ENCODE peak calls at places on chromosomes 1 and 21, in five cellular contexts. L is GM23338, O is GM23248, Y is SK-N-SH, Z is HCT116. Q is an unnamed sample.

GRCh38 chr1:156177918-156178654 is 15.8 kb upstream of the SLC25A44 start:
- DNase-seq in L (no peak), O (no peak), Y (no peak), Z (no peak), Q (no peak)

GRCh38 chr1:31855038-31855845 is 39.4 kb upstream of the SPOCD1 start:
- DNase-seq in L (no peak), O (peak), Y (no peak), Z (no peak), Q (no peak)

GRCh38 chr1:26409191-26409751 is 1.3 kb upstream of the LIN28A start:
- DNase-seq in L (peak), O (no peak), Y (peak), Z (no peak), Q (peak)

GRCh38 chr1:30600706-30601105 is 122.7 kb downstream of the MATN1 start:
- DNase-seq in L (no peak), O (no peak), Y (no peak), Z (no peak), Q (no peak)

GRCh38 chr21:16534408-16535099 is 804.8 kb downstream of the USP25 start:
- DNase-seq in L (no peak), O (peak), Y (peak), Z (no peak), Q (no peak)

GRCh38 chr1:85343612-85344255 is 67.3 kb upstream of the BCL10 start:
- DNase-seq in L (peak), O (peak), Y (no peak), Z (no peak), Q (no peak)

GRCh38 chr1:117215733-117216462 is 5.2 kb upstream of the VTCN1 start:
- DNase-seq in L (no peak), O (no peak), Y (no peak), Z (no peak), Q (no peak)

GRCh38 chr1:199292873-199293272 is 654.0 kb downstream of the PTPRC start:
- DNase-seq in L (no peak), O (no peak), Y (peak), Z (no peak), Q (no peak)

DNA sequence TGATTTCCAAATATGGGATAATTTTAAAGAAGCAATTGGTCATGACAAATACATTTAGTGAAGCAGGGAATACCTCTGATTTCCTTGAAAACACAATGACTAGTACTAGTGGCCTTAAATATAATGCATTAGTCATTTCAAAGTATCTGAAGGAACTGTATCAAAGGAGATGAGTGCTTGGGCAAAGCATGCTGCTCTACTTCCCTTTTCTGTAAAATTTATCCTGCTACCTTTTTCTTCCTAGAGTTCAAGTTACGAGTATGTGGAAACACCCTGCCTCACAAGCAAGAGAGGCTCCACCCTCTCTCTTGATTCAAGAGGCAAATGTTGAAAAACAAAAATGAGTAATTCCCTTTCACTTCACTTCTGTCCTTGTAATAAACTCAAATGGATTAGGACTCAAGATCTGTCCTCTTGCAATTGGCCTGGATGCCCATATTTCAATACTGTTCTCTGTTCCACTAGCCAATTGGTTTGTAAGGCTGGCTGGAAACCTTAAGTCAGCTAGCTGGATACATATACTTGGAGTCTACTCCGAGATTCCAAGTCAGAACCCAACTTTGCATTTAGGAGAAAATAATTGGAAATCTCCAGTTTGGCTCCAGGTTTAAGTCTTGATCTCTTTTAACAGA is 92.5 kb downstream of the CDC42BPA start:
- DNase-seq in L (no peak), O (peak), Y (no peak), Z (peak), Q (no peak)
- TF ChIP-seq EZH2phosphoT487 in L (no peak), O (no peak), Y (no peak), Z (no peak), Q (no peak)

DNA sequence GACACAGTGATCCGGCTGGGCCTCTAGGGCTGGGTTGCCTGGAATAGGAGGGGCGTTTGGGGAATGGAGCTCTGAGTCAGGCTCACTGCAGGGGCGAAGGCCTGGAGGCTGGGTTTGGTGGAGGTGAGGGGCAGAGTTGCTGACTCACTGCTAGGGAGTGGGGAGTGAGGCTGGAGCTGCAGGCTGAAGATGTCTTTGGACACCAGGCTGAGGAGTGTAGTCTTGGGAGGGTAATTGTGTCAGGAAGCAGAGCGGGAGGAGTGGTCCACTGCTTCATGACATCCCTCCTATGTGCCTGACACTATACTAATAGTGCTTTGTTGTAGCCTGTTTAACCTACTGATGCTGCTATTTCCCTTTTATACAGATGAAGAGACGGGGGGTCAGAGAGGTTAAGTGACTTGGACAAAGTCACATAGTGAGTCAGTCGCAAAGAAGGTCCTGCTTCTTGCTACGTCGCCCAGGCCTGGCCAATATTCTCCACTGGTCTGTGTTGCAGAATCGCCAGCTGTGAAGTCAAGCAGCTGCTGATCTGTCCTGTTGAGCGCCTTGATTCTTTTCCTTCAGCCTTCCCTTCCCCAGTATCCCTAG is 13.6 kb downstream of the ACTL8 start:
- DNase-seq in L (no peak), O (peak), Y (no peak), Z (no peak), Q (no peak)
- TF ChIP-seq EZH2phosphoT487 in L (no peak), O (no peak), Y (no peak), Z (no peak), Q (no peak)

DNA sequence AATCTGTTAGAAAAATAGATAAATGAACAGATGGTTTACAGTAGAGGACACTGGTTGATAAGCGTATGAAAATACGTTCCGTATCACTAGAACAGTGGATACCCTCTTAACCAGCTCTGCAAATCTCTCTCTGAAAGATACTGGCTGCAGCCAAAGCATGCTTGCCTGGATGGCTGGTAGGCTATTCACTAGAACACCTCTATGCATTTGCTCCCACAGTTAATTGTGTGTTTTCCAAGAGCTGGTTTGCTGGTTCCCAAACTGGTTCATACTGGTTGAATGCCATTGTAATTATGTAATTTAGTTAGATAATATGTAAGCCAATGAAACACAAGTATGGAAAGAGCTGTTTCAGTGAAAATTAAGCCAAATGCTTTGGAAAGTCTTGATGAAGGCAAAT is 126.6 kb downstream of the C1orf21 start:
- DNase-seq in L (peak), O (no peak), Y (no peak), Z (no peak), Q (no peak)
- TF ChIP-seq EZH2phosphoT487 in L (no peak), O (no peak), Y (no peak), Z (no peak), Q (no peak)

GRCh38 chr21:45370575-45370974 is 34.4 kb upstream of the COL18A1 start:
- DNase-seq in L (no peak), O (no peak), Y (no peak), Z (no peak), Q (no peak)
- TF ChIP-seq EZH2phosphoT487 in L (no peak), O (no peak), Y (no peak), Z (no peak), Q (no peak)

GRCh38 chr1:209688746-209689234 is 13.6 kb downstream of the G0S2 start:
- DNase-seq in L (no peak), O (peak), Y (no peak), Z (no peak), Q (no peak)

GRCh38 chr1:209686319-209686718 is 11.1 kb downstream of the G0S2 start:
- DNase-seq in L (no peak), O (no peak), Y (no peak), Z (no peak), Q (no peak)

GRCh38 chr1:209692745-209693504 is 11.7 kb upstream of the HSD11B1 start:
- DNase-seq in L (peak), O (peak), Y (peak), Z (peak), Q (peak)

GRCh38 chr1:209692296-209692695 is 12.3 kb upstream of the HSD11B1 start:
- DNase-seq in L (no peak), O (no peak), Y (no peak), Z (no peak), Q (no peak)

GRCh38 chr1:209689484-209689883 is 14.3 kb downstream of the G0S2 start:
- DNase-seq in L (no peak), O (no peak), Y (no peak), Z (no peak), Q (no peak)
- TF ChIP-seq EZH2phosphoT487 in L (no peak), O (no peak), Y (no peak), Z (no peak), Q (no peak)

Q was measured in OCI-LY7.